ENCODE peak calls at places on chromosomes 12 and 14, in ten cellular contexts. One of them, this sample, is unnamed.
A peak's percentile ranks its signal among the peaks of the same experiment; 100 is the strongest.

GRCh38 chr12:5487971-5488955 is 56.4 kb downstream of the NTF3 start:
- DNase-seq in SK-N-SH: no peak
- DNase-seq in HEK293T: no peak
- DNase-seq in AG10803: peak; percentile 76
- DNase-seq in occipital lobe: no peak
- DNase-seq in SW480: no peak
- DNase-seq in activated CD4-positive, alpha-beta T cell treated with anti-CD3 and anti-CD28 coated beads, Interleukin-2, amount 10 ng/mL, durations not matched to agents 7 days and 5 days: no peak
- DNase-seq in choroid plexus epithelial cell: no peak
- DNase-seq in cardiac fibroblast: no peak
- DNase-seq in stimulated activated CD8-positive, alpha-beta memory T cell treated with anti-CD3 and anti-CD28 coated beads, Interleukin-7, amount 100 ng/mL, for 1 hour: no peak
- DNase-seq in this sample: no peak

GRCh38 chr12:63066782-63067181 is 84.2 kb downstream of the AVPR1A start:
- DNase-seq in SK-N-SH: no peak
- DNase-seq in HEK293T: no peak
- DNase-seq in AG10803: no peak
- DNase-seq in occipital lobe: no peak
- DNase-seq in SW480: no peak
- DNase-seq in activated CD4-positive, alpha-beta T cell treated with anti-CD3 and anti-CD28 coated beads, Interleukin-2, amount 10 ng/mL, durations not matched to agents 7 days and 5 days: no peak
- DNase-seq in choroid plexus epithelial cell: no peak
- DNase-seq in cardiac fibroblast: no peak
- DNase-seq in stimulated activated CD8-positive, alpha-beta memory T cell treated with anti-CD3 and anti-CD28 coated beads, Interleukin-7, amount 100 ng/mL, for 1 hour: no peak
- DNase-seq in this sample: no peak

GRCh38 chr14:40417777-40418401 is 985.7 kb upstream of the FBXO33 start:
- DNase-seq in SK-N-SH: peak; percentile 13
- DNase-seq in HEK293T: peak; percentile 63
- DNase-seq in AG10803: no peak
- DNase-seq in occipital lobe: no peak
- DNase-seq in SW480: peak; percentile 51
- DNase-seq in activated CD4-positive, alpha-beta T cell treated with anti-CD3 and anti-CD28 coated beads, Interleukin-2, amount 10 ng/mL, durations not matched to agents 7 days and 5 days: peak; percentile 7
- DNase-seq in choroid plexus epithelial cell: no peak
- DNase-seq in cardiac fibroblast: peak; percentile 8
- DNase-seq in stimulated activated CD8-positive, alpha-beta memory T cell treated with anti-CD3 and anti-CD28 coated beads, Interleukin-7, amount 100 ng/mL, for 1 hour: no peak
- DNase-seq in this sample: peak; percentile 19

GRCh38 chr14:101559624-101560533 is 1.4 kb upstream of the DIO3 start:
- DNase-seq in SK-N-SH: peak; percentile 91
- DNase-seq in HEK293T: no peak
- DNase-seq in AG10803: peak; percentile 1
- DNase-seq in occipital lobe: no peak
- DNase-seq in SW480: peak; percentile 79
- DNase-seq in activated CD4-positive, alpha-beta T cell treated with anti-CD3 and anti-CD28 coated beads, Interleukin-2, amount 10 ng/mL, durations not matched to agents 7 days and 5 days: no peak
- DNase-seq in choroid plexus epithelial cell: peak; percentile 11
- DNase-seq in cardiac fibroblast: peak; percentile 23
- DNase-seq in stimulated activated CD8-positive, alpha-beta memory T cell treated with anti-CD3 and anti-CD28 coated beads, Interleukin-7, amount 100 ng/mL, for 1 hour: no peak
- DNase-seq in this sample: no peak

GRCh38 chr14:50947446-50947845 is 3.2 kb upstream of the PYGL start:
- DNase-seq in SK-N-SH: no peak
- DNase-seq in HEK293T: no peak
- DNase-seq in AG10803: no peak
- DNase-seq in occipital lobe: no peak
- DNase-seq in SW480: peak; percentile 5
- DNase-seq in activated CD4-positive, alpha-beta T cell treated with anti-CD3 and anti-CD28 coated beads, Interleukin-2, amount 10 ng/mL, durations not matched to agents 7 days and 5 days: no peak
- DNase-seq in choroid plexus epithelial cell: peak; percentile 62
- DNase-seq in cardiac fibroblast: peak; percentile 20
- DNase-seq in stimulated activated CD8-positive, alpha-beta memory T cell treated with anti-CD3 and anti-CD28 coated beads, Interleukin-7, amount 100 ng/mL, for 1 hour: no peak
- DNase-seq in this sample: no peak

GRCh38 chr12:132747395-132747794 is 14.2 kb downstream of the ANKLE2 start:
- DNase-seq in SK-N-SH: no peak
- DNase-seq in HEK293T: no peak
- DNase-seq in AG10803: no peak
- DNase-seq in occipital lobe: no peak
- DNase-seq in SW480: no peak
- DNase-seq in activated CD4-positive, alpha-beta T cell treated with anti-CD3 and anti-CD28 coated beads, Interleukin-2, amount 10 ng/mL, durations not matched to agents 7 days and 5 days: no peak
- DNase-seq in choroid plexus epithelial cell: no peak
- DNase-seq in cardiac fibroblast: no peak
- DNase-seq in stimulated activated CD8-positive, alpha-beta memory T cell treated with anti-CD3 and anti-CD28 coated beads, Interleukin-7, amount 100 ng/mL, for 1 hour: no peak
- DNase-seq in this sample: no peak

GRCh38 chr14:88790501-88791251 is 2.1 kb downstream of the EML5 start:
- DNase-seq in SK-N-SH: peak; percentile 14
- DNase-seq in HEK293T: no peak
- DNase-seq in AG10803: no peak
- DNase-seq in occipital lobe: no peak
- DNase-seq in SW480: no peak
- DNase-seq in activated CD4-positive, alpha-beta T cell treated with anti-CD3 and anti-CD28 coated beads, Interleukin-2, amount 10 ng/mL, durations not matched to agents 7 days and 5 days: no peak
- DNase-seq in choroid plexus epithelial cell: no peak
- DNase-seq in cardiac fibroblast: no peak
- DNase-seq in stimulated activated CD8-positive, alpha-beta memory T cell treated with anti-CD3 and anti-CD28 coated beads, Interleukin-7, amount 100 ng/mL, for 1 hour: no peak
- DNase-seq in this sample: no peak

GRCh38 chr12:58034712-58035111 is 93.3 kb downstream of the ATP23 start:
- DNase-seq in SK-N-SH: no peak
- DNase-seq in HEK293T: no peak
- DNase-seq in AG10803: no peak
- DNase-seq in occipital lobe: no peak
- DNase-seq in SW480: no peak
- DNase-seq in activated CD4-positive, alpha-beta T cell treated with anti-CD3 and anti-CD28 coated beads, Interleukin-2, amount 10 ng/mL, durations not matched to agents 7 days and 5 days: no peak
- DNase-seq in choroid plexus epithelial cell: no peak
- DNase-seq in cardiac fibroblast: no peak
- DNase-seq in stimulated activated CD8-positive, alpha-beta memory T cell treated with anti-CD3 and anti-CD28 coated beads, Interleukin-7, amount 100 ng/mL, for 1 hour: no peak
- DNase-seq in this sample: no peak

GRCh38 chr12:101009274-101009673 is 200.8 kb downstream of the SLC5A8 start:
- DNase-seq in SK-N-SH: no peak
- DNase-seq in HEK293T: no peak
- DNase-seq in AG10803: no peak
- DNase-seq in occipital lobe: no peak
- DNase-seq in SW480: no peak
- DNase-seq in activated CD4-positive, alpha-beta T cell treated with anti-CD3 and anti-CD28 coated beads, Interleukin-2, amount 10 ng/mL, durations not matched to agents 7 days and 5 days: no peak
- DNase-seq in choroid plexus epithelial cell: no peak
- DNase-seq in cardiac fibroblast: no peak
- DNase-seq in stimulated activated CD8-positive, alpha-beta memory T cell treated with anti-CD3 and anti-CD28 coated beads, Interleukin-7, amount 100 ng/mL, for 1 hour: no peak
- DNase-seq in this sample: no peak

GRCh38 chr14:99257673-99258221 is 14.2 kb downstream of the BCL11B start:
- DNase-seq in SK-N-SH: no peak
- DNase-seq in HEK293T: no peak
- DNase-seq in AG10803: no peak
- DNase-seq in occipital lobe: no peak
- DNase-seq in SW480: no peak
- DNase-seq in activated CD4-positive, alpha-beta T cell treated with anti-CD3 and anti-CD28 coated beads, Interleukin-2, amount 10 ng/mL, durations not matched to agents 7 days and 5 days: peak; percentile 17
- DNase-seq in choroid plexus epithelial cell: no peak
- DNase-seq in cardiac fibroblast: no peak
- DNase-seq in stimulated activated CD8-positive, alpha-beta memory T cell treated with anti-CD3 and anti-CD28 coated beads, Interleukin-7, amount 100 ng/mL, for 1 hour: no peak
- DNase-seq in this sample: no peak

GRCh38 chr14:34857689-34858449 is 17.3 kb downstream of the BAZ1A start:
- DNase-seq in SK-N-SH: no peak
- DNase-seq in HEK293T: no peak
- DNase-seq in AG10803: no peak
- DNase-seq in occipital lobe: no peak
- DNase-seq in SW480: no peak
- DNase-seq in activated CD4-positive, alpha-beta T cell treated with anti-CD3 and anti-CD28 coated beads, Interleukin-2, amount 10 ng/mL, durations not matched to agents 7 days and 5 days: peak; percentile 59
- DNase-seq in choroid plexus epithelial cell: no peak
- DNase-seq in cardiac fibroblast: no peak
- DNase-seq in stimulated activated CD8-positive, alpha-beta memory T cell treated with anti-CD3 and anti-CD28 coated beads, Interleukin-7, amount 100 ng/mL, for 1 hour: no peak
- DNase-seq in this sample: no peak

GRCh38 chr12:54416908-54417603 is 2.0 kb downstream of the ITGA5 start:
- DNase-seq in SK-N-SH: no peak
- DNase-seq in HEK293T: no peak
- DNase-seq in AG10803: no peak
- DNase-seq in occipital lobe: no peak
- DNase-seq in SW480: no peak
- DNase-seq in activated CD4-positive, alpha-beta T cell treated with anti-CD3 and anti-CD28 coated beads, Interleukin-2, amount 10 ng/mL, durations not matched to agents 7 days and 5 days: no peak
- DNase-seq in choroid plexus epithelial cell: no peak
- DNase-seq in cardiac fibroblast: no peak
- DNase-seq in stimulated activated CD8-positive, alpha-beta memory T cell treated with anti-CD3 and anti-CD28 coated beads, Interleukin-7, amount 100 ng/mL, for 1 hour: no peak
- DNase-seq in this sample: no peak

GRCh38 chr12:65524666-65525065 is 246.2 kb downstream of the MSRB3 start:
- DNase-seq in SK-N-SH: no peak
- DNase-seq in HEK293T: no peak
- DNase-seq in AG10803: peak; percentile 88
- DNase-seq in occipital lobe: no peak
- DNase-seq in SW480: no peak
- DNase-seq in activated CD4-positive, alpha-beta T cell treated with anti-CD3 and anti-CD28 coated beads, Interleukin-2, amount 10 ng/mL, durations not matched to agents 7 days and 5 days: no peak
- DNase-seq in choroid plexus epithelial cell: peak; percentile 91
- DNase-seq in cardiac fibroblast: peak; percentile 63
- DNase-seq in stimulated activated CD8-positive, alpha-beta memory T cell treated with anti-CD3 and anti-CD28 coated beads, Interleukin-7, amount 100 ng/mL, for 1 hour: no peak
- DNase-seq in this sample: no peak

GRCh38 chr12:57889541-57889989 is 43.0 kb upstream of the CTDSP2 start:
- DNase-seq in SK-N-SH: no peak
- DNase-seq in HEK293T: no peak
- DNase-seq in AG10803: peak; percentile 97
- DNase-seq in occipital lobe: no peak
- DNase-seq in SW480: no peak
- DNase-seq in activated CD4-positive, alpha-beta T cell treated with anti-CD3 and anti-CD28 coated beads, Interleukin-2, amount 10 ng/mL, durations not matched to agents 7 days and 5 days: no peak
- DNase-seq in choroid plexus epithelial cell: peak; percentile 86
- DNase-seq in cardiac fibroblast: peak; percentile 98
- DNase-seq in stimulated activated CD8-positive, alpha-beta memory T cell treated with anti-CD3 and anti-CD28 coated beads, Interleukin-7, amount 100 ng/mL, for 1 hour: no peak
- DNase-seq in this sample: no peak

GRCh38 chr12:131947482-131948027 is 2.2 kb upstream of the EP400 start:
- DNase-seq in SK-N-SH: no peak
- DNase-seq in HEK293T: no peak
- DNase-seq in AG10803: no peak
- DNase-seq in occipital lobe: no peak
- DNase-seq in SW480: no peak
- DNase-seq in activated CD4-positive, alpha-beta T cell treated with anti-CD3 and anti-CD28 coated beads, Interleukin-2, amount 10 ng/mL, durations not matched to agents 7 days and 5 days: no peak
- DNase-seq in choroid plexus epithelial cell: no peak
- DNase-seq in cardiac fibroblast: no peak
- DNase-seq in stimulated activated CD8-positive, alpha-beta memory T cell treated with anti-CD3 and anti-CD28 coated beads, Interleukin-7, amount 100 ng/mL, for 1 hour: no peak
- DNase-seq in this sample: no peak

GRCh38 chr14:75069021-75069810 is at the start of gene ZC2HC1C:
- DNase-seq in SK-N-SH: peak; percentile 97
- DNase-seq in HEK293T: peak; percentile 83
- DNase-seq in AG10803: peak; percentile 83
- DNase-seq in occipital lobe: peak; percentile 93
- DNase-seq in SW480: peak; percentile 89
- DNase-seq in activated CD4-positive, alpha-beta T cell treated with anti-CD3 and anti-CD28 coated beads, Interleukin-2, amount 10 ng/mL, durations not matched to agents 7 days and 5 days: peak; percentile 65
- DNase-seq in choroid plexus epithelial cell: peak; percentile 91
- DNase-seq in cardiac fibroblast: peak; percentile 94
- DNase-seq in stimulated activated CD8-positive, alpha-beta memory T cell treated with anti-CD3 and anti-CD28 coated beads, Interleukin-7, amount 100 ng/mL, for 1 hour: no peak
- DNase-seq in this sample: peak; percentile 95

GRCh38 chr14:74568896-74569295 is 43.1 kb downstream of the LTBP2 start:
- DNase-seq in SK-N-SH: no peak
- DNase-seq in HEK293T: no peak
- DNase-seq in AG10803: peak; percentile 69
- DNase-seq in occipital lobe: no peak
- DNase-seq in SW480: no peak
- DNase-seq in activated CD4-positive, alpha-beta T cell treated with anti-CD3 and anti-CD28 coated beads, Interleukin-2, amount 10 ng/mL, durations not matched to agents 7 days and 5 days: no peak
- DNase-seq in choroid plexus epithelial cell: no peak
- DNase-seq in cardiac fibroblast: peak; percentile 67
- DNase-seq in stimulated activated CD8-positive, alpha-beta memory T cell treated with anti-CD3 and anti-CD28 coated beads, Interleukin-7, amount 100 ng/mL, for 1 hour: no peak
- DNase-seq in this sample: no peak

GRCh38 chr14:53306926-53307325 is 153.8 kb upstream of the DDHD1 start:
- DNase-seq in SK-N-SH: no peak
- DNase-seq in HEK293T: no peak
- DNase-seq in AG10803: peak; percentile 3
- DNase-seq in occipital lobe: peak; percentile 67
- DNase-seq in SW480: peak; percentile 40
- DNase-seq in activated CD4-positive, alpha-beta T cell treated with anti-CD3 and anti-CD28 coated beads, Interleukin-2, amount 10 ng/mL, durations not matched to agents 7 days and 5 days: no peak
- DNase-seq in choroid plexus epithelial cell: peak; percentile 34
- DNase-seq in cardiac fibroblast: peak; percentile 23
- DNase-seq in stimulated activated CD8-positive, alpha-beta memory T cell treated with anti-CD3 and anti-CD28 coated beads, Interleukin-7, amount 100 ng/mL, for 1 hour: no peak
- DNase-seq in this sample: no peak

GRCh38 chr14:83561261-83561660 is 1968.7 kb upstream of the FLRT2 start:
- DNase-seq in SK-N-SH: no peak
- DNase-seq in HEK293T: no peak
- DNase-seq in AG10803: no peak
- DNase-seq in occipital lobe: no peak
- DNase-seq in SW480: no peak
- DNase-seq in activated CD4-positive, alpha-beta T cell treated with anti-CD3 and anti-CD28 coated beads, Interleukin-2, amount 10 ng/mL, durations not matched to agents 7 days and 5 days: no peak
- DNase-seq in choroid plexus epithelial cell: no peak
- DNase-seq in cardiac fibroblast: no peak
- DNase-seq in stimulated activated CD8-positive, alpha-beta memory T cell treated with anti-CD3 and anti-CD28 coated beads, Interleukin-7, amount 100 ng/mL, for 1 hour: no peak
- DNase-seq in this sample: no peak

GRCh38 chr14:37819155-37820015 is 224.0 kb downstream of the TTC6 start:
- DNase-seq in SK-N-SH: no peak
- DNase-seq in HEK293T: no peak
- DNase-seq in AG10803: peak; percentile 73
- DNase-seq in occipital lobe: no peak
- DNase-seq in SW480: peak; percentile 33
- DNase-seq in activated CD4-positive, alpha-beta T cell treated with anti-CD3 and anti-CD28 coated beads, Interleukin-2, amount 10 ng/mL, durations not matched to agents 7 days and 5 days: no peak
- DNase-seq in choroid plexus epithelial cell: peak; percentile 94
- DNase-seq in cardiac fibroblast: peak; percentile 17
- DNase-seq in stimulated activated CD8-positive, alpha-beta memory T cell treated with anti-CD3 and anti-CD28 coated beads, Interleukin-7, amount 100 ng/mL, for 1 hour: no peak
- DNase-seq in this sample: no peak

GRCh38 chr14:104213301-104214034 is 75.1 kb downstream of the KIF26A start:
- DNase-seq in SK-N-SH: no peak
- DNase-seq in HEK293T: no peak
- DNase-seq in AG10803: no peak
- DNase-seq in occipital lobe: no peak
- DNase-seq in SW480: no peak
- DNase-seq in activated CD4-positive, alpha-beta T cell treated with anti-CD3 and anti-CD28 coated beads, Interleukin-2, amount 10 ng/mL, durations not matched to agents 7 days and 5 days: no peak
- DNase-seq in choroid plexus epithelial cell: no peak
- DNase-seq in cardiac fibroblast: no peak
- DNase-seq in stimulated activated CD8-positive, alpha-beta memory T cell treated with anti-CD3 and anti-CD28 coated beads, Interleukin-7, amount 100 ng/mL, for 1 hour: no peak
- DNase-seq in this sample: no peak

GRCh38 chr14:75141967-75142366 is 15.1 kb upstream of the NEK9 start:
- DNase-seq in SK-N-SH: peak; percentile 37
- DNase-seq in HEK293T: peak; percentile 25
- DNase-seq in AG10803: peak; percentile 53
- DNase-seq in occipital lobe: no peak
- DNase-seq in SW480: peak; percentile 52
- DNase-seq in activated CD4-positive, alpha-beta T cell treated with anti-CD3 and anti-CD28 coated beads, Interleukin-2, amount 10 ng/mL, durations not matched to agents 7 days and 5 days: peak; percentile 41
- DNase-seq in choroid plexus epithelial cell: peak; percentile 80
- DNase-seq in cardiac fibroblast: peak; percentile 70
- DNase-seq in stimulated activated CD8-positive, alpha-beta memory T cell treated with anti-CD3 and anti-CD28 coated beads, Interleukin-7, amount 100 ng/mL, for 1 hour: no peak
- DNase-seq in this sample: peak; percentile 24

GRCh38 chr14:93302688-93303581 is 29.9 kb downstream of the BTBD7 start:
- DNase-seq in SK-N-SH: no peak
- DNase-seq in HEK293T: no peak
- DNase-seq in AG10803: no peak
- DNase-seq in occipital lobe: no peak
- DNase-seq in SW480: no peak
- DNase-seq in activated CD4-positive, alpha-beta T cell treated with anti-CD3 and anti-CD28 coated beads, Interleukin-2, amount 10 ng/mL, durations not matched to agents 7 days and 5 days: no peak
- DNase-seq in choroid plexus epithelial cell: no peak
- DNase-seq in cardiac fibroblast: no peak
- DNase-seq in stimulated activated CD8-positive, alpha-beta memory T cell treated with anti-CD3 and anti-CD28 coated beads, Interleukin-7, amount 100 ng/mL, for 1 hour: no peak
- DNase-seq in this sample: no peak

GRCh38 chr12:52425466-52425865 is 8.7 kb downstream of the KRT75 start:
- DNase-seq in SK-N-SH: no peak
- DNase-seq in HEK293T: no peak
- DNase-seq in AG10803: no peak
- DNase-seq in occipital lobe: no peak
- DNase-seq in SW480: no peak
- DNase-seq in activated CD4-positive, alpha-beta T cell treated with anti-CD3 and anti-CD28 coated beads, Interleukin-2, amount 10 ng/mL, durations not matched to agents 7 days and 5 days: no peak
- DNase-seq in choroid plexus epithelial cell: no peak
- DNase-seq in cardiac fibroblast: no peak
- DNase-seq in stimulated activated CD8-positive, alpha-beta memory T cell treated with anti-CD3 and anti-CD28 coated beads, Interleukin-7, amount 100 ng/mL, for 1 hour: no peak
- DNase-seq in this sample: no peak

GRCh38 chr12:62466018-62466595 is 519 bp upstream of the MON2 start:
- DNase-seq in SK-N-SH: peak; percentile 70
- DNase-seq in HEK293T: peak; percentile 29
- DNase-seq in AG10803: peak; percentile 37
- DNase-seq in occipital lobe: peak; percentile 4
- DNase-seq in SW480: peak; percentile 32
- DNase-seq in activated CD4-positive, alpha-beta T cell treated with anti-CD3 and anti-CD28 coated beads, Interleukin-2, amount 10 ng/mL, durations not matched to agents 7 days and 5 days: peak; percentile 22
- DNase-seq in choroid plexus epithelial cell: peak; percentile 49
- DNase-seq in cardiac fibroblast: peak; percentile 48
- DNase-seq in stimulated activated CD8-positive, alpha-beta memory T cell treated with anti-CD3 and anti-CD28 coated beads, Interleukin-7, amount 100 ng/mL, for 1 hour: no peak
- DNase-seq in this sample: peak; percentile 16

GRCh38 chr12:107990325-107990724 is 138.8 kb upstream of the WSCD2 start:
- DNase-seq in SK-N-SH: peak; percentile 37
- DNase-seq in HEK293T: peak; percentile 13
- DNase-seq in AG10803: no peak
- DNase-seq in occipital lobe: no peak
- DNase-seq in SW480: peak; percentile 34
- DNase-seq in activated CD4-positive, alpha-beta T cell treated with anti-CD3 and anti-CD28 coated beads, Interleukin-2, amount 10 ng/mL, durations not matched to agents 7 days and 5 days: peak; percentile 46
- DNase-seq in choroid plexus epithelial cell: peak; percentile 36
- DNase-seq in cardiac fibroblast: peak; percentile 11
- DNase-seq in stimulated activated CD8-positive, alpha-beta memory T cell treated with anti-CD3 and anti-CD28 coated beads, Interleukin-7, amount 100 ng/mL, for 1 hour: no peak
- DNase-seq in this sample: peak; percentile 69

GRCh38 chr12:13211191-13211858 is 14.8 kb downstream of the EMP1 start:
- DNase-seq in SK-N-SH: no peak
- DNase-seq in HEK293T: no peak
- DNase-seq in AG10803: no peak
- DNase-seq in occipital lobe: no peak
- DNase-seq in SW480: peak; percentile 88
- DNase-seq in activated CD4-positive, alpha-beta T cell treated with anti-CD3 and anti-CD28 coated beads, Interleukin-2, amount 10 ng/mL, durations not matched to agents 7 days and 5 days: no peak
- DNase-seq in choroid plexus epithelial cell: peak; percentile 47
- DNase-seq in cardiac fibroblast: no peak
- DNase-seq in stimulated activated CD8-positive, alpha-beta memory T cell treated with anti-CD3 and anti-CD28 coated beads, Interleukin-7, amount 100 ng/mL, for 1 hour: no peak
- DNase-seq in this sample: no peak

GRCh38 chr14:32536175-32536574 is 207.1 kb downstream of the AKAP6 start:
- DNase-seq in SK-N-SH: no peak
- DNase-seq in HEK293T: no peak
- DNase-seq in AG10803: no peak
- DNase-seq in occipital lobe: no peak
- DNase-seq in SW480: no peak
- DNase-seq in activated CD4-positive, alpha-beta T cell treated with anti-CD3 and anti-CD28 coated beads, Interleukin-2, amount 10 ng/mL, durations not matched to agents 7 days and 5 days: no peak
- DNase-seq in choroid plexus epithelial cell: no peak
- DNase-seq in cardiac fibroblast: no peak
- DNase-seq in stimulated activated CD8-positive, alpha-beta memory T cell treated with anti-CD3 and anti-CD28 coated beads, Interleukin-7, amount 100 ng/mL, for 1 hour: no peak
- DNase-seq in this sample: no peak

This sample was measured in BE2C.